ENCODE peak calls at places on chromosomes 3 and 15, in eight cellular contexts. S is sigmoid colon, U is GM12878, O is suprapubic skin, T is A549, L is transverse colon, I is HepG2, V is K562. N is an unnamed sample.

GRCh38 chr3:138348107-138348949 is at the start of gene MRAS:
- DNase-seq in S (peak), V (peak), U (no peak), T (peak), I (peak), L (peak), O (peak), N (peak)

GRCh38 chr3:13452490-13453335 is 27.4 kb upstream of the HDAC11 start:
- DNase-seq in T (peak), S (no peak), L (peak), I (peak), U (peak), O (no peak), V (peak), N (no peak)

GRCh38 chr3:53045107-53045783 is 628 bp downstream of the SFMBT1 start:
- DNase-seq in I (no peak), T (peak), O (no peak), S (peak), U (no peak), V (peak), L (peak), N (peak)

GRCh38 chr3:31227152-31227581 is 305.6 kb upstream of the STT3B start:
- DNase-seq in U (peak), L (no peak), T (no peak), S (no peak), I (no peak), V (no peak), O (no peak), N (no peak)

GRCh38 chr3:159964166-159964973 is 24.3 kb upstream of the IL12A start:
- DNase-seq in T (peak), I (no peak), V (no peak), L (no peak), U (peak), O (no peak), S (no peak), N (no peak)

GRCh38 chr3:13367728-13368127 is 52.4 kb downstream of the NUP210 start:
- DNase-seq in S (no peak), L (no peak), V (no peak), T (no peak), O (no peak), I (no peak), U (no peak), N (no peak)

GRCh38 chr15:25236143-25236860 is 202.5 kb downstream of the UBE3A start:
- DNase-seq in L (no peak), V (no peak), O (no peak), T (no peak), S (peak), U (no peak), I (no peak), N (no peak)

GRCh38 chr15:27638950-27639349 is 460.2 kb downstream of the OCA2 start:
- DNase-seq in T (no peak), I (no peak), U (no peak), V (no peak), O (no peak), L (no peak), S (no peak), N (no peak)

GRCh38 chr3:139317660-139318430 is 26.0 kb upstream of the MRPS22 start:
- DNase-seq in T (no peak), V (peak), I (no peak), O (peak), S (no peak), U (no peak), L (no peak), N (no peak)

GRCh38 chr15:57591822-57592367 is at the start of gene MYZAP:
- DNase-seq in S (no peak), I (no peak), U (no peak), L (peak), V (peak), O (no peak), T (no peak), N (peak)

GRCh38 chr15:100263721-100264455 is 77.9 kb downstream of the ADAMTS17 start:
- DNase-seq in L (no peak), T (no peak), V (no peak), U (no peak), S (no peak), O (peak), I (no peak), N (peak)
- TF ChIP-seq EP300 in L (no peak), T (no peak), V (no peak), U (no peak), S (no peak), O (no peak), I (no peak), N (no peak)

GRCh38 chr15:81296673-81297072 is 27.3 kb downstream of the STARD5 start:
- DNase-seq in U (peak), I (no peak), T (no peak), L (peak), O (no peak), S (peak), V (no peak), N (peak)
- TF ChIP-seq POLR2A in U (peak), I (no peak), T (no peak), L (peak), O (no peak), S (no peak), V (no peak), N (no peak)

DNA sequence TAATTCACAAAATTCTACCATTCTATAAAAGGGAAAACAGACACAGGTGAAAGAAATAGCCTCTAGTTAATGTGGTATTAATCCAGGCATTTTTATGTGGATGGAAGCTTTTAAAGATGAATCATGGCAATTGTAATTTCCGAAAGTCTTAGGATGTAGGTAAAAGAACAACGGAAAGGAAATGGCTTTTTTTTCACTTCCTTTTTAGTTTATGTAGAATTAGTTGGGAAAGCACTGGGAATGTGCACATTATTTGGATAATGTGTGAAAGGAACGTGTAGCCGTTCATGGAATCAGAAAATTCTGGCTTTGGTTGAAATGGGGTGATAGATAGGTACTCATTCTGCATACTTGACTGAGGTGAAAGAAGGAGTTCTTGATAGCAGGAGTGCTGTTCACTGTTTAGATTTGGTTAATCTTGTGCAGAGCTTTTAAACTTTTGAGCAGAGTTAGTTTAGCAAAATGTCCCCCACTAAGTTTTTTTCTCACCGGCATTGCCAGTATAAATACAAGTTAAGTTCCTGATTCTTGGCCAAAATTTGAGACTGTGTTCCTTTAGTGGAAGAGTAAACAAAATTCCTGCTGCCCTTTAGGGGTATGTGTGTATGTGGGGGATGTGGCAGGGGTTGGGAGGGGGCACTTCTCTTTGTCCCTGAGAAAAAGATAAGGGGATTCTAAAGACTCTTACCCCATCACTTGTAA is 20.2 kb upstream of the UTS2B start:
- DNase-seq in V (no peak), U (no peak), T (no peak), O (no peak), L (no peak), S (no peak), I (no peak), N (no peak)
- H3K27ac ChIP-seq in V (no peak), U (no peak), T (no peak), O (no peak), L (peak), S (peak), I (no peak), N (no peak)

GRCh38 chr3:127949446-127949845 is 34.4 kb downstream of the KBTBD12 start:
- DNase-seq in L (no peak), S (no peak), V (no peak), T (no peak), O (no peak), I (no peak), U (no peak), N (no peak)
- TF ChIP-seq EP300 in L (no peak), S (no peak), V (no peak), T (no peak), O (no peak), I (no peak), U (no peak), N (no peak)

GRCh38 chr3:60034047-60034446 is 984.2 kb upstream of the CFAP20DC start:
- DNase-seq in S (no peak), U (no peak), I (no peak), V (no peak), O (no peak), L (no peak), T (no peak), N (no peak)

GRCh38 chr3:60025071-60026055 is 975.5 kb upstream of the CFAP20DC start:
- DNase-seq in I (no peak), L (no peak), O (no peak), U (no peak), T (no peak), V (no peak), S (no peak), N (no peak)

GRCh38 chr3:60027335-60027734 is 977.5 kb upstream of the CFAP20DC start:
- DNase-seq in U (no peak), O (no peak), V (no peak), S (no peak), I (no peak), T (no peak), L (no peak), N (no peak)

GRCh38 chr3:60028243-60028642 is 978.4 kb upstream of the CFAP20DC start:
- DNase-seq in L (no peak), S (no peak), V (no peak), U (no peak), I (no peak), O (no peak), T (no peak), N (no peak)

GRCh38 chr3:60030982-60031381 is 981.2 kb upstream of the CFAP20DC start:
- DNase-seq in I (no peak), O (no peak), S (no peak), V (no peak), L (no peak), U (no peak), T (no peak), N (no peak)
- TF ChIP-seq POLR2A in I (no peak), O (no peak), S (no peak), V (no peak), L (no peak), U (no peak), T (no peak), N (no peak)

GRCh38 chr3:142902356-142902755 is 13.5 kb upstream of the PCOLCE2 start:
- DNase-seq in I (no peak), L (no peak), U (no peak), S (no peak), V (no peak), T (no peak), O (no peak), N (no peak)
- H3K27ac ChIP-seq in I (no peak), L (no peak), U (no peak), S (no peak), V (no peak), T (no peak), O (no peak), N (no peak)

GRCh38 chr3:124741027-124741426 is 10.8 kb downstream of the UMPS start:
- DNase-seq in S (no peak), L (no peak), T (no peak), U (no peak), O (no peak), I (no peak), V (no peak), N (no peak)
- TF ChIP-seq EP300 in S (no peak), L (no peak), T (no peak), U (no peak), O (no peak), I (no peak), V (no peak), N (no peak)

GRCh38 chr15:88620995-88621772 is at the start of gene AEN:
- DNase-seq in L (peak), T (peak), I (peak), S (peak), O (peak), U (peak), V (peak), N (peak)
- TF ChIP-seq POLR2A in L (peak), T (peak), I (peak), S (no peak), O (no peak), U (peak), V (peak), N (no peak)

DNA sequence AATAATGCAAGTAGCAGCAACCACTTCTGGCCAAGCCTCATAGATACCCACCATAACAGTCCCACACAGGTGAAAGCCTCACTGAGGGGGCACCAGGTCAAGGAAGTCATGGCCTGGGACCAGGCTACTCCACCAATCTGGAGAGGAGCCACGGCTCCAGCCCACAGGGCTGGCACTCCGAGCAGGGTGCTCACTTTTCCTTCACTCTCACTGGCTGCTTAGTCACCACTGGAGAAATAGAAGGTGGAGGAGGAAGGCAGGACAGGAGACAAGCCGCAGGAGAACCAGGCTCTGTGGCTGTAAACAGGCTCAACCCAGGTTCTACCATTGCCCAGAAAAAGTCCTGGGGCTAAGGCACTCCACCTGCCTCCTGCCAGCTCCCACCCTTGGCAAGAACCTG is 1.2 kb downstream of the USP19 start:
- DNase-seq in T (no peak), O (no peak), S (no peak), U (no peak), I (no peak), L (no peak), V (no peak), N (no peak)
- H3K27ac ChIP-seq in T (peak), O (peak), S (peak), U (peak), I (no peak), L (peak), V (peak), N (peak)

GRCh38 chr3:154181127-154181691 is 60.0 kb downstream of the ARHGEF26 start:
- DNase-seq in S (peak), O (no peak), T (no peak), L (no peak), I (no peak), U (no peak), V (no peak), N (no peak)

GRCh38 chr3:154178172-154178571 is 57.0 kb downstream of the ARHGEF26 start:
- DNase-seq in U (no peak), O (no peak), T (no peak), V (no peak), I (no peak), L (no peak), S (no peak), N (no peak)

GRCh38 chr3:154184582-154184981 is 63.4 kb downstream of the ARHGEF26 start:
- DNase-seq in V (no peak), I (no peak), O (no peak), U (no peak), L (no peak), T (no peak), S (no peak), N (no peak)

GRCh38 chr3:154182975-154183374 is 61.8 kb downstream of the ARHGEF26 start:
- DNase-seq in I (no peak), T (no peak), O (no peak), U (no peak), V (no peak), S (no peak), L (no peak), N (no peak)

DNA sequence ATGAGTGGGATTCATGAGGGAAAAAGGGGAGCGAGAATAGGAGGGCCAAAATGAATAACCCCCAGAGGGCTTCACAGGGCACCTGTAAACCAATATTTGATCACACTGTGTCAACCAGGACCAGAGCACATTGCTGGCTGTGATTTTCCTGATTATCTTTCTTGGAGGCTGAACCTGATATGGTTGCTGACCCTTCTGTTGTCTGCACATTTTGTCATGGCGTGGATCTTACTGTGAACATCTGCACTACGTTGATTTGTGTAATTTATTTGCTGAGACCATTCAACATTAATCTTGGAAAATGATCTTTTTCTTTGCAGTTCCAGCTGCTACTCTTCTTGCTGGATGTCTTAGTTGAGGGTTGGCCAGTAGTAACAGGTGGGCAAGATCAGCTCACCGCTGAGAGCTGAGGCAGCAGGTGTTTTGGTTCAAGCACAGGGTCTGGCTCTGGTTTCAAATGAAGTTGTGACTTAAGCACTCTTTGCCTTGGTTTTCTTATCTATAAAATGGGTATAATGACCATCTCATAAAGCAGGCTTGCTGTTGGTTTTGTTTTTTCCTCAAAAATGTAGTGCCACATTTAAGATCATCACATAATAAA is 61.2 kb downstream of the ARHGEF26 start:
- DNase-seq in U (no peak), S (peak), T (no peak), V (no peak), O (no peak), L (no peak), I (no peak), N (no peak)
- TF ChIP-seq EP300 in U (no peak), S (no peak), T (no peak), V (no peak), O (no peak), L (no peak), I (no peak), N (no peak)

N was measured in stomach.